ENCODE peak calls at places on chromosomes 5 and 9, in six cellular contexts. K, O, R, Q, A and X are unnamed samples.

GRCh38 chr5:92070786-92071185 is 687.7 kb upstream of the ARRDC3 start:
- DNase-seq in A (no peak), K (no peak), R (no peak), Q (no peak), O (no peak), X (no peak)

GRCh38 chr9:123282343-123283047 is 14.1 kb upstream of the STRBP start:
- DNase-seq in Q (no peak), A (no peak), K (peak; percentile 54), O (peak; percentile 20), R (no peak), X (no peak)

GRCh38 chr5:95822038-95822407 is 503 bp downstream of the GLRX start:
- DNase-seq in A (peak; percentile 80), R (no peak), O (peak; percentile 73), K (peak; percentile 74), Q (no peak), X (peak; percentile 87)

GRCh38 chr5:1673042-1673674 is 126.5 kb downstream of the MRPL36 start:
- DNase-seq in Q (no peak), O (peak; percentile 58), R (no peak), K (no peak), A (no peak), X (no peak)

GRCh38 chr5:58902765-58903164 is 319.9 kb downstream of the RAB3C start:
- DNase-seq in A (no peak), R (no peak), O (peak; percentile 7), Q (no peak), K (no peak), X (no peak)

GRCh38 chr5:180600554-180601041 is 9.3 kb upstream of the SCGB3A1 start:
- DNase-seq in A (no peak), O (no peak), K (peak; percentile 13), Q (peak; percentile 35), R (no peak), X (no peak)

GRCh38 chr9:89612566-89613278 is 7.9 kb downstream of the GADD45G start:
- DNase-seq in A (no peak), K (no peak), O (no peak), R (no peak), Q (no peak), X (no peak)

GRCh38 chr9:77028478-77028877 is 9.0 kb downstream of the FOXB2 start:
- DNase-seq in R (no peak), Q (no peak), O (no peak), A (no peak), K (no peak), X (no peak)

GRCh38 chr9:26176628-26177027 is 498.4 kb upstream of the TUSC1 start:
- DNase-seq in R (no peak), Q (no peak), K (no peak), O (no peak), A (no peak), X (no peak)

GRCh38 chr5:1007221-1007680 is 1.4 kb upstream of the NKD2 start:
- DNase-seq in O (no peak), K (peak; percentile 15), R (no peak), Q (peak; percentile 40), A (peak; percentile 44), X (no peak)

GRCh38 chr9:79403495-79403894 is 168.3 kb upstream of the TLE4 start:
- DNase-seq in R (no peak), Q (no peak), K (no peak), A (no peak), O (no peak), X (peak; percentile 1)

GRCh38 chr9:79408200-79408599 is 163.6 kb upstream of the TLE4 start:
- DNase-seq in R (no peak), K (no peak), A (no peak), Q (no peak), O (no peak), X (no peak)

GRCh38 chr9:79408617-79409016 is 163.1 kb upstream of the TLE4 start:
- DNase-seq in K (no peak), O (no peak), Q (no peak), R (no peak), A (no peak), X (no peak)
- H3K4me3 ChIP-seq in K (no peak overlapping the region), O (no peak overlapping the region), Q (no peak overlapping the region), R (no peak overlapping the region), A (no peak overlapping the region), X (no peak overlapping the region)

GRCh38 chr5:32843532-32843895 is 132.4 kb downstream of the NPR3 start:
- DNase-seq in R (no peak), Q (no peak), A (no peak), O (no peak), K (no peak), X (no peak)
- H3K4me3 ChIP-seq in R (no peak overlapping the region), Q (no peak overlapping the region), A (no peak overlapping the region), O (no peak overlapping the region), K (no peak overlapping the region), X (no peak overlapping the region)

DNA sequence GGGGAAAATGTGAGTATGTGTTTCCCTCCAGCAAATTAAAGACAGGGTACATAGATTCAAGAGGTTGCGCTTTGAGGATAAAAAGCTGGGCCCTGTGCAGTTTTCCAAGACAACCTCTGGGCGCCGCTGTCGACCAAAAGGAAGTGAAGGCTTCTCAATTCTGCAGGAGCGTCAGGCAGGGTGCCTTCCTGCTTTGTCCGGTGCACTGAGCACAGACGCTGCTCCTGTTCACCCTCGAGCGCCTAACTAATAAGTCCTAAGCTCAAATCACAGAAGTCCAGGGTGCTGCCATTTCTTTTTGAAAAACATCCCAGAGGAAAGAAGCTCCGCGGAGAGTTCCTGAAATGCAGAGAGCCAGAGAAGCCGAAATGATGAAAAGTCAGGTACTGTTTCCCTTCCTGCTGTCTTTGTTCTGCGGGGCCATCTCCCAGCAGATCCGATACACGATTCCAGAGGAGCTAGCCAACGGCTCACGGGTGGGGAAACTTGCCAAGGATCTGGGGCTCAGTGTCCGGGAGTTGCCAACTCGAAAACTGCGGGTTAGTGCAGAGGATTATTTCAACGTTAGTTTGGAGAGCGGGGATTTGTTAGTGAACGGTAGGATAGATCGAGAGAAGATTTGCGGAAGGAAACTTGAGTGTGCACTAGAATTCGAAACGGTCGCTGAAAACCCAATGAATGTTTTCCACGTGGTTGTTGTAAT is at the start of gene PCDHGB1:
- DNase-seq in A (peak; percentile 29), R (no peak), O (peak; percentile 49), K (peak; percentile 52), Q (no peak), X (peak; percentile 73)
- H3K4me3 ChIP-seq in A (no peak within 1 kb of the TSS), R (peak within 1 kb of the TSS; percentile 32), O (peak within 1 kb of the TSS; percentile 42), K (peak within 1 kb of the TSS; percentile 36), Q (no peak within 1 kb of the TSS), X (peak within 1 kb of the TSS; percentile 21)

GRCh38 chr5:80083115-80083890 is 48.2 kb downstream of the THBS4 start:
- DNase-seq in O (peak; percentile 82), K (peak; percentile 34), R (peak; percentile 38), A (no peak), Q (no peak), X (peak; percentile 64)
- H3K4me3 ChIP-seq in O (peak overlapping the region; percentile 35), K (peak overlapping the region; percentile 42), R (no peak overlapping the region), A (peak overlapping the region; percentile 2), Q (peak overlapping the region; percentile 25), X (peak overlapping the region; percentile 58)

GRCh38 chr9:2022560-2022959 is 7.4 kb downstream of the SMARCA2 start:
- DNase-seq in K (no peak), A (no peak), R (no peak), O (no peak), Q (no peak), X (no peak)

GRCh38 chr9:2024888-2025781 is 10.0 kb downstream of the SMARCA2 start:
- DNase-seq in K (no peak), Q (no peak), R (no peak), O (peak; percentile 15), A (no peak), X (no peak)

GRCh38 chr9:2023532-2023931 is 8.4 kb downstream of the SMARCA2 start:
- DNase-seq in K (no peak), R (no peak), O (no peak), A (no peak), Q (no peak), X (no peak)

GRCh38 chr9:2021731-2022130 is 6.6 kb downstream of the SMARCA2 start:
- DNase-seq in O (no peak), R (no peak), Q (no peak), K (no peak), A (no peak), X (no peak)

DNA sequence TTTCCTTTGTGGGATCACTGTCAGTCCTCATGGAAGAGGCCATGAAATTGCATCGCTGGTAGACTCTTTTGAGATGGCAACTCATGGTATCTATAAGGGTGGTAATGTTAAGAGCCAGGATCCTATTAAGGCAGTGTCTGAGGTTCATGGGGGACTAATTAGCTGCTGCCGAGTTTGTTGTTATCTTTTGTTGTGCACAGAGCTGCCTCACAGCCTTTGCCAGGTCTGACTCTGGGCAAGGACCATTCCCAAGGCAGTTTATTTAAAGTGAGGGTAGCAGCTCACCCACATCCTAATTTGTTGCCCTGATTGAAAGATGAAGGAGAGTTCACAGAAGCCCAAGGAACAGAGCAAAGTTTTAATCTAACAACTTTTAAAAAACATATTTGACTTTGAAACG is 7.9 kb downstream of the SMARCA2 start:
- DNase-seq in O (no peak), R (no peak), Q (no peak), K (no peak), A (no peak), X (no peak)
- H3K4me3 ChIP-seq in O (no peak overlapping the region), R (no peak overlapping the region), Q (no peak overlapping the region), K (no peak overlapping the region), A (no peak overlapping the region), X (peak overlapping the region; percentile 28)

GRCh38 chr9:133534346-133535284 is at the start of gene ADAMTSL2:
- DNase-seq in A (peak; percentile 69), K (peak; percentile 78), Q (no peak), O (peak; percentile 87), R (peak; percentile 13), X (peak; percentile 5)
- H3K4me3 ChIP-seq in A (peak within 1 kb of the TSS; percentile 56), K (peak within 1 kb of the TSS; percentile 56), Q (peak within 1 kb of the TSS; percentile 29), O (no peak within 1 kb of the TSS), R (no peak within 1 kb of the TSS), X (no peak within 1 kb of the TSS)